ENCODE peak calls at places on chromosomes 13 and 19, in five cellular contexts. F is IMR-90, E is GM12878, U is A549, J is HepG2. H is an unnamed sample.

GRCh38 chr13:42363941-42364612 is 92.1 kb downstream of the AKAP11 start:
- DNase-seq in F (peak), E (no peak), U (peak), J (no peak), H (no peak)

GRCh38 chr13:21537105-21537504 is 66.9 kb downstream of the MICU2 start:
- DNase-seq in F (peak), E (no peak), U (no peak), J (no peak), H (peak)

GRCh38 chr19:29805026-29805925 is 6.5 kb upstream of the CCNE1 start:
- DNase-seq in F (peak), E (no peak), U (peak), J (peak), H (no peak)

GRCh38 chr19:33302175-33302973 is at the start of gene CEBPA:
- DNase-seq in F (peak), E (no peak), U (peak), J (peak), H (peak)

GRCh38 chr13:81987159-81987558 is 1646.2 kb upstream of the SPRY2 start:
- DNase-seq in F (no peak), E (no peak), U (no peak), J (peak), H (no peak)

GRCh38 chr13:113160983-113161382 is 2.5 kb downstream of the PROZ start:
- DNase-seq in F (no peak), E (no peak), U (no peak), J (no peak), H (no peak)

GRCh38 chr13:27043013-27043412 is 128.6 kb downstream of the USP12 start:
- DNase-seq in F (peak), E (no peak), U (peak), J (peak), H (no peak)

GRCh38 chr13:46032341-46032740 is 20.2 kb downstream of the ZC3H13 start:
- DNase-seq in F (no peak), E (no peak), U (no peak), J (no peak), H (no peak)

DNA sequence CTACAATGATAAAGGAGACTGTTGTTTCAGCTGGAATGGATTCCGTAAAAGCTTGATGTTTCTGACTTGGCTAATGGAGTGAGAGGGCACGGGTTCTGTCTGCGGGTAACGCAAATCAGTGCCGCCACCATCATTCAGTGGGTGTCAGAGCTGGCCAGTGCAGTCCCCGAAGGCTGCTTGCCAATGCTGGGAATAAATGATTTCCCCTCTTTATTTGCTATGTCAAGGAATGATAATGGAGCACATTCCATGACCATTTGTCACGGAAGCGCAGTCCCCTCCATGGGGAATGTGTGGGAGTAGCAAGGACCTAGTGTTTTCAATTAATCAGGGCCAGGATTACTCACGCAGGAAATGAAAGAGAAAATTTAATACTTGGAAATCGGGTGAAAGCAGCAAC is 899.3 kb downstream of the UQCRFS1 start:
- DNase-seq in F (peak), E (no peak), U (no peak), J (no peak), H (no peak)
- TF ChIP-seq SMC3 in F (no peak), E (no peak), U (no peak), J (no peak), H (no peak)

GRCh38 chr19:2083174-2083854 is 12.8 kb downstream of the MOB3A start:
- DNase-seq in F (no peak), E (no peak), U (no peak), J (no peak), H (no peak)
- TF ChIP-seq USF2 in F (no peak), E (no peak), U (no peak), J (no peak), H (no peak)

GRCh38 chr13:40492511-40492910 is 173.9 kb downstream of the FOXO1 start:
- DNase-seq in F (no peak), E (no peak), U (no peak), J (no peak), H (no peak)

GRCh38 chr13:40496035-40496810 is 170.2 kb downstream of the FOXO1 start:
- DNase-seq in F (no peak), E (no peak), U (no peak), J (no peak), H (no peak)

GRCh38 chr13:40495620-40496001 is 170.8 kb downstream of the FOXO1 start:
- DNase-seq in F (no peak), E (no peak), U (peak), J (peak), H (no peak)

GRCh38 chr13:40494513-40494912 is 171.9 kb downstream of the FOXO1 start:
- DNase-seq in F (no peak), E (no peak), U (no peak), J (no peak), H (no peak)

GRCh38 chr13:40494932-40495619 is 171.4 kb downstream of the FOXO1 start:
- DNase-seq in F (no peak), E (no peak), U (no peak), J (no peak), H (no peak)
- TF ChIP-seq CEBPB in F (no peak), E (no peak), U (no peak), J (no peak), H (no peak)

DNA sequence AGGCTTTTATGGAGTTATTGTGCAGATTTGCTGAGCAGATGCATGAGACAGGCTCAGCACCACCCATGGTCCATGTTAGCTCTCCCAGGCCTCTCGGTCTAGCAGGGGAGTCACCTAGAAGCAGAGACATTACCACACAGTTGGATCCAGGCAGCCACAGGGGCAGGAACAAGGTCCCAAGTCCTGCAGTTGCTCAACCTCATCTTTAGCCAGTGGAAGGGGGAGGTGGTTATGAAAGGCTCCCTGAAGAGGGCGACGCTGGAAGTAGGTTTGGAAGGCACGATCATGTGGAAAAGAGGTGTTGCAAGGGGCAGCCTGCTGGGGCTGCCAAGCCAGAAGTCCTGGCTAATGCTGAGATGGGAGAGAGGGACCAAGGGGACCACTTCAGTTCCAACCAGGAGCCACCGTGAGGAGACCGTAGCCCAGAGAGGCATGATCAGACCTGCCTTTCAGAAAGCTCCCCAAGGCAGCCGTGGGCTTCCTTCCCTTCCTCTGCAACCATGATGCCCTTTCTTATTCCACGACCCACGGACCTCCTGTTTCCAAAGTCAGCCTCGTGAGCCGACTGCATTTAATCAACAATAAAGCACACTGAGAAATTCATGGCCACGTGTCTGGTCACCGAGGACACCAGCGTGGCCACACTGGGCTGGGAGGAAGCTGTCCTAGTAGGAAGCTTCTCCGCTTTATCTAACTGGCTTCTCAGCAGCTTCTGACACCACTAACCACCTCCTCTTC is 2.5 kb downstream of the AP1M1 start:
- DNase-seq in F (peak), E (no peak), U (peak), J (peak), H (peak)
- TF ChIP-seq SMC3 in F (no peak), E (no peak), U (no peak), J (peak), H (no peak)